ENCODE peak calls at places on chromosomes 3 and 15, in six cellular contexts. R is suprapubic skin; V is CD4-positive, alpha-beta T cell; J is cardiac fibroblast; F is bronchial epithelial cell; W is fibroblast of the aortic adventitia. D is an unnamed sample.

GRCh38 chr15:63727542-63727941 is 106.2 kb downstream of the HERC1 start:
- DNase-seq in R (no peak), V (no peak), J (no peak), F (no peak), W (no peak), D (no peak)

GRCh38 chr15:61558172-61559146 is 329.4 kb upstream of the RORA start:
- DNase-seq in R (no peak), V (no peak), J (no peak), F (no peak), W (no peak), D (no peak)

GRCh38 chr3:37910666-37911400 is 49.2 kb downstream of the CTDSPL start:
- DNase-seq in R (no peak), V (no peak), J (no peak), F (no peak), W (no peak), D (no peak)

GRCh38 chr15:29091666-29092065 is 178.0 kb downstream of the NSMCE3 start:
- DNase-seq in R (no peak), V (no peak), J (no peak), F (no peak), W (no peak), D (no peak)

GRCh38 chr3:31890742-31891469 is 90.2 kb downstream of the OSBPL10 start:
- DNase-seq in R (no peak), V (no peak), J (no peak), F (peak), W (no peak), D (no peak)

GRCh38 chr3:8529197-8529637 is 27.6 kb downstream of the LMCD1 start:
- DNase-seq in R (no peak), V (no peak), J (peak), F (no peak), W (peak), D (no peak)

GRCh38 chr15:26667222-26667988 is 105.5 kb downstream of the GABRB3 start:
- DNase-seq in R (no peak), V (no peak), J (no peak), F (peak), W (no peak), D (no peak)

GRCh38 chr15:60669351-60669750 is 190.4 kb upstream of the ICE2 start:
- DNase-seq in R (no peak), V (no peak), J (no peak), F (no peak), W (no peak), D (no peak)

GRCh38 chr3:143185401-143185800 is 65.8 kb downstream of the CHST2 start:
- DNase-seq in R (no peak), V (no peak), J (no peak), F (no peak), W (no peak), D (no peak)

GRCh38 chr3:129182390-129183180 is 1.1 kb downstream of the CNBP start:
- DNase-seq in R (no peak), V (peak), J (peak), F (peak), W (peak), D (no peak)

GRCh38 chr3:52623234-52623792 is 62.4 kb downstream of the PBRM1 start:
- DNase-seq in R (no peak), V (no peak), J (no peak), F (no peak), W (no peak), D (no peak)

GRCh38 chr3:142273501-142273900 is 48.1 kb upstream of the GK5 start:
- DNase-seq in R (no peak), V (no peak), J (no peak), F (no peak), W (no peak), D (no peak)

GRCh38 chr3:112199622-112200316 is 66.7 kb upstream of the GCSAM start:
- DNase-seq in R (no peak), V (no peak), J (no peak), F (peak), W (no peak), D (no peak)

GRCh38 chr3:173463250-173463649 is 65.7 kb downstream of the NLGN1 start:
- DNase-seq in R (no peak), V (no peak), J (no peak), F (no peak), W (no peak), D (no peak)

GRCh38 chr3:105868450-105868744 is 415 bp downstream of the CBLB start:
- DNase-seq in R (peak), V (no peak), J (peak), F (no peak), W (peak), D (peak)

GRCh38 chr15:67091073-67091965 is 25.9 kb downstream of the SMAD3 start:
- DNase-seq in R (no peak), V (peak), J (peak), F (peak), W (peak), D (peak)

GRCh38 chr15:59313703-59314332 is 58.9 kb downstream of the MYO1E start:
- DNase-seq in R (no peak), V (no peak), J (no peak), F (peak), W (peak), D (peak)

GRCh38 chr3:178802993-178803693 is 266.9 kb downstream of the KCNMB2 start:
- DNase-seq in R (no peak), V (no peak), J (no peak), F (peak), W (no peak), D (no peak)

GRCh38 chr15:74793135-74794028 is 11.5 kb downstream of the CSK start:
- DNase-seq in R (no peak), V (peak), J (no peak), F (peak), W (no peak), D (no peak)

GRCh38 chr3:139935071-139935865 is at the start of gene CLSTN2:
- DNase-seq in R (peak), V (no peak), J (peak), F (peak), W (peak), D (peak)

GRCh38 chr15:90818251-90819210 is 49.9 kb upstream of the FURIN start:
- DNase-seq in R (no peak), V (peak), J (no peak), F (no peak), W (peak), D (peak)
- TF ChIP-seq CTCF in R (no peak), V (peak), J (peak), F (no peak), W (peak), D (no peak)

GRCh38 chr15:99361541-99362185 is 110.4 kb downstream of the LRRC28 start:
- DNase-seq in R (no peak), V (no peak), J (peak), F (peak), W (peak), D (no peak)
- TF ChIP-seq CTCF in R (no peak), V (peak), J (peak), F (peak), W (peak), D (no peak)

GRCh38 chr3:63193647-63194046 is 84.5 kb upstream of the SYNPR start:
- DNase-seq in R (no peak), V (no peak), J (peak), F (peak), W (peak), D (no peak)
- TF ChIP-seq CTCF in R (no peak), V (no peak), J (peak), F (peak), W (peak), D (no peak)

DNA sequence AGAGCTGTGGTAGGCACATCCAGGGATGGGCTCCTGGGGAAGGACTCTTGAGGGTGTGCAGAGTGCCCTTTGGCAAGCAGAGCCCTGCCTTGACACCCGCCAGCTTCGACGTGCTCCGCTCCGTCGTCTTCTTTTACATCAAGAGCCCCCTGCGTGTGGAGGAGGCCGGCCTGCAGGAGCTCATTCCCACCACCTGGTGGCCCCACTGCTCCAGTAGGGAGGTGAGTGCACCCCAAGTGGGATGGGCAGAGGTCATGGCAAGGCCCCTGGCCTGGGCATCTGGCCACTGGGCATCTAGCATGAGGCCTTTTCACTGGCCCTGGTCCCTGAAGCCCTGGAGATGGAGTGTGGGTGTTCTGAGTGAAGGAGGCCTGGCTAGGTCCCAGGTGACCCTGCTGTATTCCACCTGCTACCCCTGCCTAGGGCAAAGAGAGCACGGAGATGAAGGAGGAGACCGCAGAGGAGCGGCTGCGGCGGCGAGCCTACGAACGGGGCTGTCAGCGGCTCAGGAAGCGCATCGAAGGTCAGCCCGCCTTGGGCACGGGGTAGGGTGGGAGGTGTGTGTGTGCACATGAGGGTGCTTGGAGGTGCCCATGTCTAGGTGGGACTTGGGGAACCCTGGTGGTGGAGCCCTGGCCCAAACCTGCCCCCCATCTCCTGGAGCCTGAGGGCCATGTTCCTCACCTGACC is 12.2 kb downstream of the RNF123 start:
- DNase-seq in R (no peak), V (no peak), J (no peak), F (no peak), W (no peak), D (no peak)
- TF ChIP-seq CTCF in R (no peak), V (no peak), J (peak), F (peak), W (peak), D (no peak)

GRCh38 chr15:31197497-31198414 is 96.2 kb upstream of the TRPM1 start:
- DNase-seq in R (no peak), V (peak), J (peak), F (no peak), W (no peak), D (peak)
- TF ChIP-seq CTCF in R (no peak), V (peak), J (peak), F (peak), W (peak), D (peak)

GRCh38 chr3:39260957-39261356 is 18.9 kb downstream of the CX3CR1 start:
- DNase-seq in R (peak), V (peak), J (peak), F (peak), W (peak), D (no peak)
- TF ChIP-seq CTCF in R (peak), V (peak), J (peak), F (peak), W (peak), D (no peak)